ENCODE peak calls at places on chromosome X, in four cellular contexts. One of them, this sample, is unnamed.

GRCh38 chrX:16786791-16787735 is 797 bp downstream of the TXLNG start:
- DNase-seq in foreskin fibroblast: peak
- DNase-seq in lower lobe of right lung: peak
- DNase-seq in stomach: no peak
- DNase-seq in this sample: no peak

GRCh38 chrX:40996886-40997530 is 88.2 kb upstream of the USP9X start:
- DNase-seq in lower lobe of right lung: no peak
- DNase-seq in foreskin fibroblast: peak
- DNase-seq in stomach: no peak
- DNase-seq in this sample: peak

GRCh38 chrX:142977128-142977914 is 48.4 kb upstream of the SPANXN4 start:
- DNase-seq in lower lobe of right lung: no peak
- DNase-seq in stomach: no peak
- DNase-seq in foreskin fibroblast: no peak
- DNase-seq in this sample: no peak

GRCh38 chrX:2464677-2465166 is 36.1 kb downstream of the DHRSX start:
- DNase-seq in lower lobe of right lung: peak
- DNase-seq in foreskin fibroblast: no peak
- DNase-seq in stomach: no peak
- DNase-seq in this sample: no peak

GRCh38 chrX:141314441-141314840 is 72.1 kb upstream of the SPANXC start:
- DNase-seq in foreskin fibroblast: no peak
- DNase-seq in lower lobe of right lung: no peak
- DNase-seq in stomach: no peak
- DNase-seq in this sample: no peak

GRCh38 chrX:97639526-97639925 is 755.8 kb downstream of the RPA4 start:
- DNase-seq in stomach: no peak
- DNase-seq in foreskin fibroblast: no peak
- DNase-seq in lower lobe of right lung: no peak
- DNase-seq in this sample: no peak

GRCh38 chrX:3017492-3017891 is 11.1 kb downstream of the ARSH start:
- DNase-seq in lower lobe of right lung: no peak
- DNase-seq in stomach: no peak
- DNase-seq in foreskin fibroblast: no peak
- DNase-seq in this sample: no peak

GRCh38 chrX:77431227-77431626 is 16.0 kb upstream of the FGF16 start:
- DNase-seq in stomach: no peak
- DNase-seq in foreskin fibroblast: peak
- DNase-seq in lower lobe of right lung: no peak
- DNase-seq in this sample: peak

GRCh38 chrX:114134465-114134864 is 449.4 kb upstream of the HTR2C start:
- DNase-seq in stomach: no peak
- DNase-seq in lower lobe of right lung: no peak
- DNase-seq in foreskin fibroblast: peak
- DNase-seq in this sample: no peak

GRCh38 chrX:71195959-71196727 is 26.9 kb upstream of the GJB1 start:
- DNase-seq in foreskin fibroblast: no peak
- DNase-seq in stomach: no peak
- DNase-seq in lower lobe of right lung: no peak
- DNase-seq in this sample: no peak

GRCh38 chrX:65690057-65690855 is 22.8 kb downstream of the MSN start:
- DNase-seq in stomach: no peak
- DNase-seq in foreskin fibroblast: peak
- DNase-seq in lower lobe of right lung: no peak
- DNase-seq in this sample: no peak

GRCh38 chrX:151397741-151398070 is 700 bp downstream of the VMA21 start:
- DNase-seq in foreskin fibroblast: peak
- DNase-seq in lower lobe of right lung: no peak
- DNase-seq in stomach: no peak
- DNase-seq in this sample: no peak

GRCh38 chrX:44544036-44544435 is 1.4 kb upstream of the FUNDC1 start:
- DNase-seq in lower lobe of right lung: no peak
- DNase-seq in foreskin fibroblast: no peak
- DNase-seq in stomach: no peak
- DNase-seq in this sample: no peak

GRCh38 chrX:44542567-44543325 is at the start of gene FUNDC1:
- DNase-seq in stomach: peak
- DNase-seq in foreskin fibroblast: peak
- DNase-seq in lower lobe of right lung: peak
- DNase-seq in this sample: peak
- TF ChIP-seq CTCF in stomach: peak
- TF ChIP-seq CTCF in foreskin fibroblast: peak
- TF ChIP-seq CTCF in lower lobe of right lung: peak
- TF ChIP-seq CTCF in this sample: peak

GRCh38 chrX:87583679-87584078 is 66.1 kb downstream of the KLHL4 start:
- DNase-seq in lower lobe of right lung: no peak
- DNase-seq in foreskin fibroblast: no peak
- DNase-seq in stomach: peak
- DNase-seq in this sample: no peak
- TF ChIP-seq CTCF in lower lobe of right lung: peak
- TF ChIP-seq CTCF in foreskin fibroblast: no peak
- TF ChIP-seq CTCF in stomach: peak
- TF ChIP-seq CTCF in this sample: peak

GRCh38 chrX:112368371-112368770 is 285.8 kb upstream of the TRPC5 start:
- DNase-seq in foreskin fibroblast: no peak
- DNase-seq in stomach: no peak
- DNase-seq in lower lobe of right lung: no peak
- DNase-seq in this sample: no peak
- TF ChIP-seq CTCF in foreskin fibroblast: peak
- TF ChIP-seq CTCF in stomach: no peak
- TF ChIP-seq CTCF in lower lobe of right lung: no peak
- TF ChIP-seq CTCF in this sample: no peak

GRCh38 chrX:31266172-31267076 is 194.6 kb upstream of the FTHL17 start:
- DNase-seq in stomach: peak
- DNase-seq in foreskin fibroblast: peak
- DNase-seq in lower lobe of right lung: peak
- DNase-seq in this sample: no peak
- TF ChIP-seq CTCF in stomach: no peak
- TF ChIP-seq CTCF in foreskin fibroblast: no peak
- TF ChIP-seq CTCF in lower lobe of right lung: no peak
- TF ChIP-seq CTCF in this sample: no peak